ENCODE peak calls at places on chromosomes 13 and 19, in four cellular contexts. Y, D, O and Q are unnamed samples.

GRCh38 chr19:42455621-42456081 is 12.9 kb upstream of the CXCL17 start:
- DNase-seq in Y (no peak), D (peak; percentile 99), O (no peak), Q (no peak)

GRCh38 chr13:33678906-33679657 is 138.9 kb upstream of the RFC3 start:
- DNase-seq in Y (peak; percentile 87), D (peak; percentile 73), O (no peak), Q (peak; percentile 96)

GRCh38 chr19:17021793-17022590 is 4.6 kb downstream of the CPAMD8 start:
- DNase-seq in Y (peak; percentile 71), D (peak; percentile 90), O (no peak), Q (no peak)

GRCh38 chr13:111216166-111216960 is 101.3 kb downstream of the ARHGEF7 start:
- DNase-seq in Y (no peak), D (peak; percentile 22), O (no peak), Q (no peak)

GRCh38 chr13:24706886-24707585 is 26.8 kb downstream of the ATP12A start:
- DNase-seq in Y (no peak), D (no peak), O (no peak), Q (no peak)

GRCh38 chr19:30425885-30426838 is 54.0 kb downstream of the ZNF536 start:
- DNase-seq in Y (no peak), D (no peak), O (no peak), Q (no peak)

GRCh38 chr13:67018775-67019174 is 211.4 kb downstream of the PCDH9 start:
- DNase-seq in Y (no peak), D (no peak), O (no peak), Q (no peak)

GRCh38 chr19:55406869-55407624 is 541 bp downstream of the UBE2S start:
- DNase-seq in Y (peak; percentile 50), D (no peak), O (no peak), Q (no peak)

GRCh38 chr19:8445488-8446001 is 770 bp downstream of the HNRNPM start:
- DNase-seq in Y (peak; percentile 45), D (peak; percentile 25), O (peak; percentile 31), Q (no peak)